ENCODE peak calls at places on chromosomes 16 and 17, in five cellular contexts. One of them, this sample, is unnamed.

GRCh38 chr16:50434872-50435478 is 66.2 kb upstream of the BRD7 start:
- DNase-seq in fibroblast of pulmonary artery: no peak
- DNase-seq in Panc1: no peak
- DNase-seq in HL-60: no peak
- DNase-seq in lower leg skin: no peak
- DNase-seq in this sample: no peak

GRCh38 chr17:82226170-82226808 is 2.6 kb upstream of the SLC16A3 start:
- DNase-seq in lower leg skin: no peak
- DNase-seq in Panc1: no peak
- DNase-seq in fibroblast of pulmonary artery: no peak
- DNase-seq in HL-60: no peak
- DNase-seq in this sample: no peak

GRCh38 chr17:40820228-40820838 is 2.1 kb downstream of the KRT10 start:
- DNase-seq in Panc1: no peak
- DNase-seq in HL-60: no peak
- DNase-seq in fibroblast of pulmonary artery: no peak
- DNase-seq in lower leg skin: no peak
- DNase-seq in this sample: no peak

GRCh38 chr16:55773859-55774549 is 58.9 kb downstream of the CES1 start:
- DNase-seq in Panc1: no peak
- DNase-seq in HL-60: no peak
- DNase-seq in fibroblast of pulmonary artery: no peak
- DNase-seq in lower leg skin: no peak
- DNase-seq in this sample: peak

GRCh38 chr17:78785011-78785662 is 3.1 kb upstream of the CYTH1 start:
- DNase-seq in Panc1: no peak
- DNase-seq in HL-60: no peak
- DNase-seq in fibroblast of pulmonary artery: no peak
- DNase-seq in lower leg skin: no peak
- DNase-seq in this sample: no peak

GRCh38 chr17:12737740-12738469 is 51.4 kb upstream of the ARHGAP44 start:
- DNase-seq in HL-60: no peak
- DNase-seq in fibroblast of pulmonary artery: no peak
- DNase-seq in lower leg skin: no peak
- DNase-seq in Panc1: no peak
- DNase-seq in this sample: no peak

GRCh38 chr16:8899709-8900317 is 17.7 kb downstream of the LITAFD start:
- DNase-seq in fibroblast of pulmonary artery: no peak
- DNase-seq in HL-60: no peak
- DNase-seq in lower leg skin: peak
- DNase-seq in Panc1: no peak
- DNase-seq in this sample: no peak

GRCh38 chr16:7086842-7087616 is 245.6 kb upstream of the RBFOX1 start:
- DNase-seq in lower leg skin: no peak
- DNase-seq in fibroblast of pulmonary artery: no peak
- DNase-seq in Panc1: no peak
- DNase-seq in HL-60: peak
- DNase-seq in this sample: peak

GRCh38 chr16:71565812-71566700 is 10.8 kb downstream of the TAT start:
- DNase-seq in fibroblast of pulmonary artery: no peak
- DNase-seq in lower leg skin: no peak
- DNase-seq in HL-60: no peak
- DNase-seq in Panc1: no peak
- DNase-seq in this sample: no peak
- TF ChIP-seq CTCF in fibroblast of pulmonary artery: no peak
- TF ChIP-seq CTCF in lower leg skin: no peak
- TF ChIP-seq CTCF in HL-60: no peak
- TF ChIP-seq CTCF in Panc1: no peak
- TF ChIP-seq CTCF in this sample: no peak

GRCh38 chr16:71671165-71671564 is 45.2 kb downstream of the MARVELD3 start:
- DNase-seq in lower leg skin: no peak
- DNase-seq in HL-60: no peak
- DNase-seq in fibroblast of pulmonary artery: no peak
- DNase-seq in Panc1: no peak
- DNase-seq in this sample: no peak

GRCh38 chr16:71672125-71672524 is 46.1 kb downstream of the MARVELD3 start:
- DNase-seq in lower leg skin: no peak
- DNase-seq in Panc1: no peak
- DNase-seq in fibroblast of pulmonary artery: no peak
- DNase-seq in HL-60: no peak
- DNase-seq in this sample: no peak

GRCh38 chr16:71666928-71667707 is 41.1 kb downstream of the MARVELD3 start:
- DNase-seq in lower leg skin: no peak
- DNase-seq in fibroblast of pulmonary artery: no peak
- DNase-seq in HL-60: no peak
- DNase-seq in Panc1: no peak
- DNase-seq in this sample: no peak

GRCh38 chr16:71670537-71670936 is 44.6 kb downstream of the MARVELD3 start:
- DNase-seq in Panc1: no peak
- DNase-seq in fibroblast of pulmonary artery: no peak
- DNase-seq in lower leg skin: no peak
- DNase-seq in HL-60: no peak
- DNase-seq in this sample: no peak

GRCh38 chr16:71669926-71670536 is 44.0 kb downstream of the MARVELD3 start:
- DNase-seq in Panc1: no peak
- DNase-seq in fibroblast of pulmonary artery: no peak
- DNase-seq in lower leg skin: no peak
- DNase-seq in HL-60: no peak
- DNase-seq in this sample: no peak
- TF ChIP-seq CTCF in Panc1: no peak
- TF ChIP-seq CTCF in fibroblast of pulmonary artery: no peak
- TF ChIP-seq CTCF in lower leg skin: no peak
- TF ChIP-seq CTCF in HL-60: no peak
- TF ChIP-seq CTCF in this sample: no peak

GRCh38 chr16:83967838-83968482 is at the start of gene NECAB2:
- DNase-seq in fibroblast of pulmonary artery: peak
- DNase-seq in HL-60: peak
- DNase-seq in lower leg skin: no peak
- DNase-seq in Panc1: no peak
- DNase-seq in this sample: no peak
- TF ChIP-seq CTCF in fibroblast of pulmonary artery: peak
- TF ChIP-seq CTCF in HL-60: peak
- TF ChIP-seq CTCF in lower leg skin: no peak
- TF ChIP-seq CTCF in Panc1: peak
- TF ChIP-seq CTCF in this sample: no peak

DNA sequence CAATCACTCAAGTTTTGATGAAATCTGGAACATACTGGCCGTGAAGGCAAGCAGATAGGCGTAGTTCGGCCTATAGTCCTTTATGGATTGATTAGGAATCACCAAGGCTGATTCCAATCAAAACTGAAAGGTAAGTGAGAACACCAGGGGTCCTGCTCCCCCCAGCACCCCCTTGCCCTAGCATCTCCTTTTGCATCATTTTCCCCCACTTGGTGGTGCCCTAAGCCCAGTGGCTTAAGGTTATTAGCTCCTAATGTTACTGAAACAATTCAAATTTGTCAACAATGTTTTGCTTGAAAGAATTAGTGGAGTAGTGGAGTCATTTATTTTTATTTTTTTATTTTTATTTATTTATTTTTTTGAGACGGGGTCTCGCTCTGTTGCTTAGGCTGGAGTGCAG is 4.9 kb downstream of the SLFN14 start:
- DNase-seq in fibroblast of pulmonary artery: no peak
- DNase-seq in HL-60: no peak
- DNase-seq in Panc1: no peak
- DNase-seq in lower leg skin: no peak
- DNase-seq in this sample: no peak
- TF ChIP-seq CTCF in fibroblast of pulmonary artery: peak
- TF ChIP-seq CTCF in HL-60: no peak
- TF ChIP-seq CTCF in Panc1: peak
- TF ChIP-seq CTCF in lower leg skin: no peak
- TF ChIP-seq CTCF in this sample: no peak

GRCh38 chr16:67301080-67301757 is 21.9 kb downstream of the PLEKHG4 start:
- DNase-seq in fibroblast of pulmonary artery: no peak
- DNase-seq in HL-60: no peak
- DNase-seq in Panc1: no peak
- DNase-seq in lower leg skin: peak
- DNase-seq in this sample: no peak

GRCh38 chr16:67304006-67304405 is 22.5 kb downstream of the KCTD19 start:
- DNase-seq in fibroblast of pulmonary artery: no peak
- DNase-seq in Panc1: no peak
- DNase-seq in HL-60: no peak
- DNase-seq in lower leg skin: peak
- DNase-seq in this sample: no peak

GRCh38 chr16:67302882-67303434 is 23.6 kb downstream of the KCTD19 start:
- DNase-seq in fibroblast of pulmonary artery: no peak
- DNase-seq in HL-60: no peak
- DNase-seq in lower leg skin: peak
- DNase-seq in Panc1: no peak
- DNase-seq in this sample: no peak

GRCh38 chr16:67302076-67302475 is 22.7 kb downstream of the PLEKHG4 start:
- DNase-seq in HL-60: no peak
- DNase-seq in fibroblast of pulmonary artery: no peak
- DNase-seq in Panc1: no peak
- DNase-seq in lower leg skin: peak
- DNase-seq in this sample: no peak

DNA sequence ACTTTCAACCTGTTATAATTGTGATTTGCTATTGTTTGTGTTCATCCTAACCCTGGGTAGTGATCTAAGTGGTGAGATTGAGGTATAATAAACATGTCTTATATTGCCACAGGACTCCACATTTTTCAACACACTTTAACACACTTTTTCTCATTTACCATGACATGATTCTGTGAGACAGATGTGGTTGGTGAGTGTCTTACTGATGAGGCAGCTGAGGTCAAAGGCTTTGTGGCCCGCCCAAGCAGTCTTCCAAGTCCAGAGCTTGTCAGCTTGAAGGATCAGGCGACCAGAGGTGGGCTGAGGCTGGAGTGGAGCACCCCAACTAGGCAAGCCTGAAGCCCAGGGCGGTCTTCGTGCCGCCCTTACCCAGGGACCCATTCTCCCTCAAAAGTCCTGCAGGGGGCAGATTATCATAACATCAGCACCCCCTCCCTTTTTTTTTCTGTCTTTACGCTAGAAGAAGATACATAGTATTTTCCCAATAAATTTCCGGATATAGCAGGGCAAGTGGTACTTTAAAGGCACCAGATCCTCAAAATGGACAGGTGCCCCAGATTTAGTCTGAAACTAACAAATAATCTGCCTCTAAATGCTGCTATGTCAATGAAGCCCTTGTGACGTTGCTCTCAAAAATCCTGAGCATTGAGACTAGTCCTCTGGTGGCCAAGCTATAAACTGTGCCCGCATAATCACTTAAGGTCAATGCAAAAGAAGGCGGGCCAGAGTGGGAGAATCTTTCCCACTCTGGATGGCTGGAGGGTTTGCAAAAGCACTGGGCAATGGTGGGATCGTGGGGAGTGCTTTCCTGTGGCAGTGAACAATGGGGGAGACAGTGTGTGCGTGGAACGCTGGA is 21.1 kb downstream of the KCTD19 start:
- DNase-seq in fibroblast of pulmonary artery: no peak
- DNase-seq in Panc1: no peak
- DNase-seq in lower leg skin: peak
- DNase-seq in HL-60: no peak
- DNase-seq in this sample: no peak
- TF ChIP-seq CTCF in fibroblast of pulmonary artery: no peak
- TF ChIP-seq CTCF in Panc1: no peak
- TF ChIP-seq CTCF in lower leg skin: no peak
- TF ChIP-seq CTCF in HL-60: no peak
- TF ChIP-seq CTCF in this sample: no peak

GRCh38 chr17:50265212-50265611 is 9.1 kb upstream of the TMEM92 start:
- DNase-seq in fibroblast of pulmonary artery: no peak
- DNase-seq in Panc1: no peak
- DNase-seq in lower leg skin: peak
- DNase-seq in HL-60: no peak
- DNase-seq in this sample: no peak

GRCh38 chr17:50268040-50268439 is 6.2 kb upstream of the TMEM92 start:
- DNase-seq in fibroblast of pulmonary artery: no peak
- DNase-seq in lower leg skin: peak
- DNase-seq in Panc1: no peak
- DNase-seq in HL-60: no peak
- DNase-seq in this sample: no peak

GRCh38 chr17:50265690-50266306 is 8.5 kb upstream of the TMEM92 start:
- DNase-seq in HL-60: no peak
- DNase-seq in fibroblast of pulmonary artery: no peak
- DNase-seq in Panc1: no peak
- DNase-seq in lower leg skin: peak
- DNase-seq in this sample: no peak

GRCh38 chr17:50267074-50267841 is 7.0 kb upstream of the TMEM92 start:
- DNase-seq in fibroblast of pulmonary artery: peak
- DNase-seq in HL-60: no peak
- DNase-seq in lower leg skin: peak
- DNase-seq in Panc1: no peak
- DNase-seq in this sample: no peak

GRCh38 chr17:50266384-50267073 is 7.7 kb upstream of the TMEM92 start:
- DNase-seq in Panc1: no peak
- DNase-seq in lower leg skin: peak
- DNase-seq in fibroblast of pulmonary artery: peak
- DNase-seq in HL-60: no peak
- DNase-seq in this sample: no peak
- TF ChIP-seq CTCF in Panc1: no peak
- TF ChIP-seq CTCF in lower leg skin: no peak
- TF ChIP-seq CTCF in fibroblast of pulmonary artery: peak
- TF ChIP-seq CTCF in HL-60: no peak
- TF ChIP-seq CTCF in this sample: no peak

DNA sequence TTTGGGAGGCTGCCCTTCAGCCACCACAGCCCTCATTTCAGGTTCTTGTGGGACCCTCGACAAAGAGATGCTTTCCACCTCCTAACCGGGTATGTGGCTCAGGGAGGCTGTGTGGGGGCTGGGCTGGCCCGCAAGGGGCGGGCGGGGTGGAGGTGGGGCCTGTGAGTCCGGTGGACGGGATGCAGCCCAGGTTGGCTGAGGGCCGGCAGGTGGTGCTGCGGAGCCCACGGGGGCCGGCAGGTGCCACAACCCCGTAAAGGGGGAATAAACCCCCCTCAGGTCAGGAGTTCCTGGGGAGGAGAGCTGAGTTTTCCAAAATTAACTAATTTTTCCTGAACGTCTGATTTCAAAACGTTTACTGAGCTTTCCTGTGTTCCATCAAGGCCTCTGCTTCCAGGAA is 4.9 kb upstream of the CIAO3 start:
- DNase-seq in HL-60: no peak
- DNase-seq in lower leg skin: no peak
- DNase-seq in fibroblast of pulmonary artery: no peak
- DNase-seq in Panc1: no peak
- DNase-seq in this sample: no peak
- TF ChIP-seq CTCF in HL-60: no peak
- TF ChIP-seq CTCF in lower leg skin: no peak
- TF ChIP-seq CTCF in fibroblast of pulmonary artery: peak
- TF ChIP-seq CTCF in Panc1: no peak
- TF ChIP-seq CTCF in this sample: no peak

GRCh38 chr17:73694491-73694890 is 50.2 kb upstream of the SDK2 start:
- DNase-seq in fibroblast of pulmonary artery: no peak
- DNase-seq in lower leg skin: peak
- DNase-seq in Panc1: no peak
- DNase-seq in HL-60: no peak
- DNase-seq in this sample: no peak

GRCh38 chr17:73696251-73696650 is 52.0 kb upstream of the SDK2 start:
- DNase-seq in lower leg skin: peak
- DNase-seq in HL-60: no peak
- DNase-seq in Panc1: no peak
- DNase-seq in fibroblast of pulmonary artery: no peak
- DNase-seq in this sample: no peak

GRCh38 chr17:73698966-73699365 is 54.7 kb upstream of the SDK2 start:
- DNase-seq in lower leg skin: peak
- DNase-seq in Panc1: no peak
- DNase-seq in HL-60: no peak
- DNase-seq in fibroblast of pulmonary artery: no peak
- DNase-seq in this sample: no peak

GRCh38 chr17:73695035-73695738 is 50.9 kb upstream of the SDK2 start:
- DNase-seq in Panc1: no peak
- DNase-seq in fibroblast of pulmonary artery: no peak
- DNase-seq in lower leg skin: peak
- DNase-seq in HL-60: peak
- DNase-seq in this sample: no peak

GRCh38 chr17:73697872-73698271 is 53.6 kb upstream of the SDK2 start:
- DNase-seq in Panc1: no peak
- DNase-seq in lower leg skin: peak
- DNase-seq in HL-60: peak
- DNase-seq in fibroblast of pulmonary artery: no peak
- DNase-seq in this sample: no peak
- TF ChIP-seq CTCF in Panc1: no peak
- TF ChIP-seq CTCF in lower leg skin: no peak
- TF ChIP-seq CTCF in HL-60: no peak
- TF ChIP-seq CTCF in fibroblast of pulmonary artery: no peak
- TF ChIP-seq CTCF in this sample: no peak